ENCODE peak calls at places on chromosomes 3 and 15, in four cellular contexts. Y is SJSA1, W is cardiac muscle cell, A is mesenchymal stem cell. X is an unnamed sample.

GRCh38 chr15:66651198-66651597 is 50.8 kb upstream of the SMAD6 start:
- DNase-seq in Y (no peak), W (no peak), A (peak), X (no peak)

GRCh38 chr15:66145242-66146182 is 108.0 kb downstream of the MEGF11 start:
- DNase-seq in Y (no peak), W (no peak), A (no peak), X (peak)

GRCh38 chr3:120498947-120499346 is 48.2 kb upstream of the FSTL1 start:
- DNase-seq in Y (peak), W (peak), A (peak), X (no peak)

GRCh38 chr3:126503701-126504100 is 13.9 kb downstream of the UROC1 start:
- DNase-seq in Y (no peak), W (no peak), A (no peak), X (no peak)

GRCh38 chr3:16060945-16061344 is 113.5 kb upstream of the GALNT15 start:
- DNase-seq in Y (peak), W (no peak), A (peak), X (no peak)

GRCh38 chr3:25378912-25379311 is 49.2 kb upstream of the RARB start:
- DNase-seq in Y (no peak), W (no peak), A (no peak), X (no peak)

GRCh38 chr3:53187430-53187829 is 26.4 kb downstream of the PRKCD start:
- DNase-seq in Y (no peak), W (no peak), A (no peak), X (no peak)

GRCh38 chr3:10142707-10143560 is 1.4 kb downstream of the VHL start:
- DNase-seq in Y (no peak), W (no peak), A (no peak), X (peak)

GRCh38 chr3:60610441-60611112 is 640.7 kb downstream of the FHIT start:
- DNase-seq in Y (no peak), W (no peak), A (peak), X (no peak)

GRCh38 chr3:104349836-104350235 is 1016.9 kb upstream of the ALCAM start:
- DNase-seq in Y (no peak), W (no peak), A (peak), X (no peak)

GRCh38 chr15:64045774-64046346 is 425 bp downstream of the DAPK2 start:
- DNase-seq in Y (no peak), W (no peak), A (no peak), X (no peak)

GRCh38 chr3:77041156-77041696 is 1.3 kb downstream of the ROBO2 start:
- DNase-seq in Y (no peak), W (no peak), A (no peak), X (no peak)

GRCh38 chr15:31457161-31457560 is 130.5 kb downstream of the KLF13 start:
- DNase-seq in Y (peak), W (no peak), A (no peak), X (no peak)

GRCh38 chr3:23019596-23020300 is 183.4 kb upstream of the UBE2E2 start:
- DNase-seq in Y (no peak), W (no peak), A (no peak), X (no peak)

GRCh38 chr3:194390835-194391234 is 8.2 kb downstream of the GP5 start:
- DNase-seq in Y (no peak), W (no peak), A (no peak), X (no peak)

GRCh38 chr3:197226179-197226578 is 72.2 kb downstream of the DLG1 start:
- DNase-seq in Y (no peak), W (peak), A (no peak), X (no peak)

GRCh38 chr3:70861234-70861633 is 548.8 kb upstream of the MDFIC2 start:
- DNase-seq in Y (no peak), W (no peak), A (peak), X (no peak)

GRCh38 chr3:111668912-111669488 is 73.9 kb upstream of the ZBED2 start:
- DNase-seq in Y (no peak), W (peak), A (peak), X (peak)

GRCh38 chr15:38699633-38700230 is 135.1 kb upstream of the RASGRP1 start:
- DNase-seq in Y (peak), W (peak), A (peak), X (peak)

GRCh38 chr15:88385078-88385700 is 82.0 kb downstream of the MRPL46 start:
- DNase-seq in Y (no peak), W (no peak), A (no peak), X (no peak)

GRCh38 chr3:134186391-134186790 is 64.3 kb downstream of the RYK start:
- DNase-seq in Y (no peak), W (no peak), A (no peak), X (no peak)

GRCh38 chr3:120693439-120694172 is 11.6 kb upstream of the HGD start:
- DNase-seq in Y (no peak), W (no peak), A (peak), X (no peak)

GRCh38 chr15:39022532-39023305 is 458.1 kb upstream of the RASGRP1 start:
- DNase-seq in Y (no peak), W (no peak), A (no peak), X (no peak)

GRCh38 chr15:72474912-72475601 is 927 bp downstream of the ARIH1 start:
- DNase-seq in Y (peak), W (peak), A (peak), X (peak)

GRCh38 chr15:55708720-55709119 is 34.2 kb downstream of the PRTG start:
- DNase-seq in Y (no peak), W (no peak), A (no peak), X (no peak)

GRCh38 chr3:139187154-139187553 is 142.5 kb upstream of the PRR23C start:
- DNase-seq in Y (no peak), W (peak), A (no peak), X (no peak)

GRCh38 chr3:151367448-151367847 is 17.1 kb downstream of the P2RY12 start:
- DNase-seq in Y (no peak), W (no peak), A (no peak), X (no peak)

GRCh38 chr15:76994001-76994400 is 925 bp upstream of the PSTPIP1 start:
- DNase-seq in Y (no peak), W (no peak), A (no peak), X (no peak)

GRCh38 chr3:105851176-105851575 is 17.6 kb downstream of the CBLB start:
- DNase-seq in Y (no peak), W (no peak), A (no peak), X (no peak)

GRCh38 chr3:134838599-134838998 is 43.5 kb downstream of the EPHB1 start:
- DNase-seq in Y (no peak), W (no peak), A (no peak), X (no peak)

GRCh38 chr3:58798312-58798711 is 131.7 kb upstream of the FAM3D start:
- DNase-seq in Y (no peak), W (no peak), A (no peak), X (no peak)

GRCh38 chr3:134685881-134686802 is 35.3 kb upstream of the KY start:
- DNase-seq in Y (no peak), W (no peak), A (peak), X (no peak)

GRCh38 chr15:73800662-73801345 is 47.7 kb upstream of the INSYN1 start:
- DNase-seq in Y (no peak), W (no peak), A (peak), X (peak)

GRCh38 chr3:2198880-2199279 is 100.2 kb downstream of the CNTN4 start:
- DNase-seq in Y (no peak), W (no peak), A (no peak), X (no peak)

GRCh38 chr3:65582012-65582717 is 456.6 kb downstream of the MAGI1 start:
- DNase-seq in Y (no peak), W (no peak), A (no peak), X (no peak)

GRCh38 chr3:167520656-167521360 is 47.0 kb upstream of the SERPINI2 start:
- DNase-seq in Y (no peak), W (no peak), A (no peak), X (no peak)
- H3K4me3 ChIP-seq in Y (no peak), W (no peak), A (no peak), X (no peak)

DNA sequence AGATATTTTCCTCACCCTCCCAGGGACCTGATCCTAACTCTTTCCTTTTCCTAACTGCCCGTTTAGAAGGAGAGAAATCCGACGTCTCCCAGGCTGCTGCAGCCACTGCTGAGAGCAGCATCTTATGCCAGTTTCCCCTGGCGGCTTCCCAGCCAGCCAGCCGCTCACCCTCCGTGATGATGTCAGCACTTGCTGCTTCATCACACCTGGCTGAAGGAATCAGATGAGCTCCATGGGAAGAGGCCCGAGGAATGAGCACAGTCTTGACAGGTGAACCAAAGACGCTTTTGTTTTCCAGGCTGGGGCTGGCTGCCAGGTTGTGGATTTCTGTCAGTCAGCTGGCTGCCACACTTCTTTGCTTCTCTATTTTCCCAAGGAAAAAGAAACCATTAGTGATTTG is 445.1 kb upstream of the RBMS3 start:
- DNase-seq in Y (no peak), W (no peak), A (no peak), X (no peak)
- H3K4me3 ChIP-seq in Y (no peak), W (no peak), A (peak), X (no peak)

DNA sequence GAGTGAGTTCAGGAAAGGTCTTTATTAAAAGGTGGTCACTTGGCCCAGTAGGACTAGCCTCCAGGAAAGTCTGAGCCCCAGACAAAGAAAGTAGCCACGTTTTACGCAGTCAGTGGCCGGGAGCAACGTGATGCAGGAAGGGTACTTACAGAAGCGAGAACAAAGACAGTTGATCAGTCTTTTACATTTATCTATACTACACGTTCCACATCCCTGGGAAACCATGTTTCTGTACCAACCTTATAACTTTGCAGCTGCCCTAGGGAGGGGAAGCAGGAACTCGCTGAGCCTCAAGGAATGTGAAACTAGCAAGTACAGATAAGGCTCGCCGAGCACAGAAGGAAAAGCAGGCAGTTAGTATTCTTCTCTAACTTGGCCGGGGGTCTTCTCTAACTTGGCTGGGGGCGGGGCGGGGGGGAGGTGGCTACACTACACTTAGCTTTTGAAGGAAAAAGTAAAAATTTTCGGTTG is 3.4 kb upstream of the KNL1 start:
- DNase-seq in Y (no peak), W (peak), A (peak), X (no peak)
- H3K4me3 ChIP-seq in Y (no peak), W (no peak), A (peak), X (no peak)

DNA sequence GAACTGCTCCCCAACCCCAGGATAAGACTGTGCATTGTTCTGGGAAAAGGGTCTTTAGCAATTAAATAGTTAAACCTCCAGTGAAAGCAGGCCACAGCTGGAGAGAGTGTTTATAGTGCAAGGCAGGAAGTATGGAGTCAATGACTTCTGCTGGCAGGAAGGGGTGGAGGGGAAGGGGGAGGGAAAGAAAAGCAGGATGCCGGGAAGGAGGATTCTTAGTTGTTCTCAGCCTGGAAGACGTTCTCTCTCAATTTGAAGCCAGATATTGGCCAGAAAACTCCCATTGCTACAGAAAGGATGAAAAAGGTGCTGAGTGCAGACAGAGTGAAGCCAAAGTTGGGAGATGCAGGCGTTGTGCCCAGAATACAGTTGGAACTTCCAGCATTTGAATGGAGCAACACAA is 35.7 kb upstream of the ACTL6A start:
- DNase-seq in Y (peak), W (peak), A (peak), X (no peak)
- H3K4me3 ChIP-seq in Y (peak), W (no peak), A (peak), X (no peak)

DNA sequence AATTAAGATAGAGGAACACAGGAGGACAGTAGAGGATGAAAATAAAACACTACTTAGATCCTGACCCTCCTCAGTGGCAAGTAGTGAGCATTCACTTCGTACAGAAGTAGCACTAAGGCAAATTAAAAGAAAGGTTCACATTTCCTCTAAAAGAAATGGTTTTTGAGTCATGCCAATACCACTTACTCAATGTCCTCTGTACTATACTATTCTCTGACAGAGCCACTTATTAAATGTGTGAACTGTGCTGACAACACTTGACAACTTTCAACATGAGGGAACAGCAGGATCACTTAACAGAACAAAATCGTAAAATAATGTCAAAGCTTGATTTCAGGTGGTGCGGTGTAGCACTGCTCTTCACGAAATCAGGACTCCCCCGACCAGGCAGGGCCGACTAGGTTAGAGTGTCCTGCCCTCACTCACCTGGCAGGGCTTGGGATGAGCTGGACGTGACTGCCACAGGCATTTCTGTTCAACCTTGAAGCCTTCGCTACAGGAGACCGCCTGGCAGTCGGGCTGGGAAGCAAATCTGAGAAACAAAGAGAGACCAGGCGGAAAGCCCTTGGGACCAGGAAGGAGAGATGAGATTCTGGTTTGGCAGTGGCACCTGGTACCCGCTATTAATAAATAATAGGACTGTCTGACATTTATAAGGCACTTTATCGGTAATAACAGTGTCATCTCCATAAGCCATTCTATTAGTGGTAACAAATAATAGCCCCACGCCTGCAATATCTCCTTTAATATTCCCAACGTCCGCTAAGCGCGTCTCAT is 602 bp upstream of the SLC27A2 start:
- DNase-seq in Y (no peak), W (no peak), A (no peak), X (no peak)
- H3K4me3 ChIP-seq in Y (no peak), W (peak), A (peak), X (no peak)

GRCh38 chr3:48015451-48016182 is 599 bp downstream of the MAP4 start:
- DNase-seq in Y (no peak), W (peak), A (peak), X (no peak)
- H3K4me3 ChIP-seq in Y (no peak), W (no peak), A (no peak), X (no peak)

DNA sequence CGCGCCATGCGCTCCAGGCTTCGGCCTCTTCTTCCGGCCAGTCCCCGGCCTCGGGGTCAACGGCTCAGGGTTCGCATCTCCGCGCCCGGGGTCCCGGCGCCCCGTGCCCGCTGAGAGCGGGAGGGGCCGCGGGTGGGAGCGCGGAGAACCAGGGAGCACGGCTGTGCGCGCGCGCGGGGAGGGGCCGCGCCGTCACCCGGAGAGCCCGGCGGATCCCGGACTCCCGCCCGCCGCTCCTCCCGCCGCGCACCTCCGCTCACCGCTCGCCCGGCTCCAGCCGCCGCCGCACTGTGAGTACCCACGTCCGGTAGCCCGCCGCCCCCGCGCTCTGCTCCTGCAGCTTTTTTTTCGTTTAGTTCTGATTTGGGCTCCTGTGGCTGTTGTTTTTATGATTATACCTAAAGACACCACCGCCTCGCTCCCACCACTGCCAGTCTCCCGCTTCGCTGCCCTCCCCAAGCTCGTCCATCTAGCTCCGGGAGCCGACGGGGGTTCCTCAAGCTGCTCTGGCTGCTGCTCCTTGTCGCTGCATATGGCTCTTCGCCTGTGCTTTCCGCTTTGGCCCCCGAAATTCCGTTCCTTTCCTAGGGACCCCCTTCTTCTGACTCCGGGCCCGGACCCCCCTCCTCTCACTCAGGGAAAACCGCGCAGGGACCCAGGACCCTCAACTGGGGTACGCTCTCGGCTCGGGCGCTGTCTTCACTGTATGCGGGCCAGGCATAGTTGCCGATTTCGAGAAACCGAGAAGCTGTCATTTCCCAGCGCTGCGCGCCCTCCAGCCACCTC is 1.7 kb upstream of the SKOR1 start:
- DNase-seq in Y (no peak), W (no peak), A (no peak), X (no peak)
- H3K4me3 ChIP-seq in Y (no peak), W (no peak), A (no peak), X (peak)

GRCh38 chr3:187920871-187921270 is 175.6 kb upstream of the BCL6 start:
- DNase-seq in Y (no peak), W (no peak), A (peak), X (no peak)

GRCh38 chr3:187924651-187925050 is 179.4 kb upstream of the BCL6 start:
- DNase-seq in Y (no peak), W (no peak), A (no peak), X (no peak)

GRCh38 chr3:187925326-187925725 is 180.1 kb upstream of the BCL6 start:
- DNase-seq in Y (no peak), W (no peak), A (peak), X (no peak)

GRCh38 chr3:187921391-187921790 is 176.1 kb upstream of the BCL6 start:
- DNase-seq in Y (no peak), W (no peak), A (no peak), X (no peak)

DNA sequence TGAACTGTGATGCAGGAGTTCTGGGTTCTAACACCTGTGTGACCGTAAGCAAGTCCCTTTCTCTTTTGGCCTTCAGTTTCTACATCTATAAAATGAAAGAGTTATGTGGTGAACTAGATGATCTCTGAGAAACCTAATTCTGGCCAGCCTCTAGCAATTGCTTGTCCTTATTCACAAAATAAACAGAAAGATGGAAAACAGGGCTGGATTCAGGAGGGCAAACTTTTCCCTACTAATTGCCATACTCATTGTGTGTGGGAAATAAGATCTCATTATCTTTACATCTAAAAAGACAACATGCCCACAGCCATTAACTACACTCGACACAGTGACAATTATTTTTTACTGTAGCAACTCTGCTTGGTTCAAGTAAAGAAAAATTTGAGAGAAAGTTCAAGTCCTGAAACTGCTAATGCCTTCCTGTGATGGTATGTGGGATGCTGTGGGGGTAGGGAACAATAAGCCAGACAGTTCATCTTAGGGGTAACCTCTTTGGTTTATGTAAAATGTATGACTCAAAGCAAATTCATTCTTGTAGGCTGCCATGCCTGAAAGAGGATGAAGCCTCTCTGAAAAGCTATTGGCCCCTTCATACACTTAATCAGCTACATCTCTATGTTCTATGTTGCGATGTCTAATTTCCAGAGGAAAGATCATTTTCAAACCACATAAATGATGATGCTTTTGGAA is 177.6 kb upstream of the BCL6 start:
- DNase-seq in Y (no peak), W (no peak), A (peak), X (no peak)
- H3K4me3 ChIP-seq in Y (no peak), W (no peak), A (no peak), X (no peak)